ENCODE peak calls at places on chromosomes 12 and 14, in five cellular contexts. R is stimulated activated CD4-positive, alpha-beta T cell treated with anti-CD3 and anti-CD28 coated beads, Interleukin-2, amount 100 ng/mL, for 4 hours; U is stimulated activated CD8-positive, alpha-beta memory T cell treated with anti-CD3 and anti-CD28 coated beads, Interleukin-15, amount 100 ng/mL, for 24 hours; Z is D341Med; J is AML-193. I is an unnamed sample.

GRCh38 chr12:56029666-56030293 is 8.9 kb downstream of the IKZF4 start:
- DNase-seq in U (no peak), J (peak; percentile 64), Z (peak; percentile 76), R (no peak), I (peak; percentile 63)

GRCh38 chr12:73950506-73950905 is 587.1 kb upstream of the ATXN7L3B start:
- DNase-seq in J (no peak), Z (no peak), R (no peak), U (no peak), I (no peak)

GRCh38 chr12:65720739-65721138 is 103.5 kb upstream of the HMGA2 start:
- DNase-seq in Z (no peak), J (no peak), U (no peak), R (no peak), I (no peak)

GRCh38 chr12:25701290-25701689 is 148.2 kb upstream of the LMNTD1 start:
- DNase-seq in J (no peak), U (no peak), Z (no peak), R (no peak), I (no peak)

GRCh38 chr12:46590991-46591703 is 218.6 kb upstream of the SLC38A2 start:
- DNase-seq in R (no peak), U (no peak), J (no peak), Z (no peak), I (no peak)

GRCh38 chr14:104299993-104300761 is 161.8 kb downstream of the KIF26A start:
- DNase-seq in J (no peak), U (no peak), Z (no peak), R (no peak), I (no peak)

GRCh38 chr12:84791444-84791843 is 121.2 kb downstream of the SLC6A15 start:
- DNase-seq in Z (no peak), R (no peak), J (no peak), U (no peak), I (no peak)

GRCh38 chr12:2395352-2395977 is 342.7 kb downstream of the CACNA1C start:
- DNase-seq in R (no peak), Z (peak; percentile 83), J (peak; percentile 12), U (no peak), I (peak; percentile 79)

GRCh38 chr14:61296707-61297502 is 15.8 kb upstream of the TMEM30B start:
- DNase-seq in R (peak; percentile 16), Z (peak; percentile 47), J (peak; percentile 36), U (no peak), I (peak; percentile 31)

GRCh38 chr14:52885230-52885629 is 65.6 kb downstream of the FERMT2 start:
- DNase-seq in R (no peak), Z (no peak), U (no peak), J (no peak), I (no peak)

GRCh38 chr14:105025429-105025828 is 4.5 kb upstream of the CDCA4 start:
- DNase-seq in U (no peak), J (no peak), Z (no peak), R (no peak), I (no peak)

GRCh38 chr12:65728913-65729793 is 95.1 kb upstream of the HMGA2 start:
- DNase-seq in R (no peak), U (no peak), Z (peak; percentile 47), J (no peak), I (peak; percentile 58)

GRCh38 chr12:95989504-95990123 is 6.5 kb downstream of the HAL start:
- DNase-seq in Z (no peak), U (no peak), R (no peak), J (no peak), I (no peak)

GRCh38 chr14:90568405-90568804 is 171.6 kb downstream of the CALM1 start:
- DNase-seq in Z (no peak), J (no peak), U (no peak), R (no peak), I (no peak)

GRCh38 chr12:5085896-5086295 is 42.2 kb downstream of the KCNA5 start:
- DNase-seq in J (no peak), U (no peak), R (no peak), Z (no peak), I (no peak)

GRCh38 chr12:10331642-10332239 is 24.1 kb downstream of the KLRD1 start:
- DNase-seq in J (peak; percentile 61), Z (peak; percentile 55), R (no peak), U (no peak), I (peak; percentile 59)

GRCh38 chr12:121769831-121770301 is 23.6 kb downstream of the RHOF start:
- DNase-seq in J (no peak), U (no peak), R (no peak), Z (no peak), I (no peak)

GRCh38 chr14:52117433-52117832 is 48.6 kb upstream of the NID2 start:
- DNase-seq in R (no peak), Z (no peak), U (no peak), J (no peak), I (no peak)

GRCh38 chr14:60396718-60397343 is 89.0 kb downstream of the C14orf39 start:
- DNase-seq in R (no peak), U (no peak), Z (no peak), J (no peak), I (no peak)

GRCh38 chr14:36167431-36167830 is 9.1 kb downstream of the PTCSC3 start:
- DNase-seq in J (no peak), Z (no peak), R (no peak), U (no peak), I (no peak)

GRCh38 chr12:13610280-13610679 is 371.1 kb downstream of the GRIN2B start:
- DNase-seq in U (no peak), J (no peak), Z (no peak), R (no peak), I (no peak)

GRCh38 chr12:95859344-95859816 is 628 bp downstream of the SNRPF start:
- DNase-seq in Z (peak; percentile 39), U (no peak), R (no peak), J (no peak), I (peak; percentile 36)

GRCh38 chr14:43790681-43791080 is 716.4 kb downstream of the FSCB start:
- DNase-seq in J (no peak), U (no peak), R (no peak), Z (no peak), I (no peak)

GRCh38 chr14:21023817-21024667 is 819 bp downstream of the NDRG2 start:
- DNase-seq in J (no peak), Z (peak; percentile 18), R (no peak), U (no peak), I (no peak)

GRCh38 chr12:57744194-57744776 is 554 bp upstream of the TSPAN31 start:
- DNase-seq in J (peak; percentile 16), Z (peak; percentile 71), R (peak; percentile 51), U (no peak), I (peak; percentile 74)

GRCh38 chr12:120687570-120688289 is 781 bp downstream of the MLEC start:
- DNase-seq in U (no peak), J (no peak), R (peak; percentile 44), Z (no peak), I (no peak)

GRCh38 chr12:3084742-3085141 is 7.6 kb downstream of the TSPAN9 start:
- DNase-seq in J (no peak), R (no peak), Z (no peak), U (no peak), I (no peak)

GRCh38 chr14:56580317-56580711 is 716 bp downstream of the TMEM260 start:
- DNase-seq in J (no peak), Z (no peak), U (no peak), R (no peak), I (no peak)

GRCh38 chr12:2384029-2384386 is 331.2 kb downstream of the CACNA1C start:
- DNase-seq in Z (no peak), J (no peak), U (no peak), R (no peak), I (no peak)

GRCh38 chr12:45302621-45303020 is 86.7 kb downstream of the ANO6 start:
- DNase-seq in R (no peak), J (no peak), U (no peak), Z (no peak), I (no peak)

GRCh38 chr12:30622509-30622908 is 73.2 kb downstream of the IPO8 start:
- DNase-seq in R (no peak), Z (no peak), J (no peak), U (no peak), I (no peak)

I was measured in HEK293T.